ENCODE peak calls at places on chromosomes 16 and 17, in five cellular contexts. One of them, this sample, is unnamed.
A peak's percentile ranks its signal among the peaks of the same experiment; 100 is the strongest.

GRCh38 chr16:55329791-55330190 is 5.8 kb downstream of the IRX6 start:
- DNase-seq in mesenchymal stem cell: no peak
- DNase-seq in IMR-90: no peak
- DNase-seq in trophoblast cell: no peak
- DNase-seq in neuronal stem cell: no peak
- DNase-seq in this sample: no peak

GRCh38 chr16:57651344-57652333 is 16.5 kb upstream of the ADGRG3 start:
- DNase-seq in neuronal stem cell: no peak
- DNase-seq in mesenchymal stem cell: no peak
- DNase-seq in trophoblast cell: no peak
- DNase-seq in IMR-90: no peak
- DNase-seq in this sample: no peak

GRCh38 chr16:68401871-68402747 is 46.2 kb downstream of the SMPD3 start:
- DNase-seq in neuronal stem cell: no peak
- DNase-seq in mesenchymal stem cell: peak; percentile 26
- DNase-seq in trophoblast cell: peak; percentile 92
- DNase-seq in IMR-90: peak; percentile 68
- DNase-seq in this sample: no peak

GRCh38 chr16:29820730-29821662 is 734 bp downstream of the MVP start:
- DNase-seq in trophoblast cell: peak; percentile 29
- DNase-seq in IMR-90: no peak
- DNase-seq in mesenchymal stem cell: peak; percentile 23
- DNase-seq in neuronal stem cell: no peak
- DNase-seq in this sample: no peak

GRCh38 chr16:76787394-76787793 is 403.6 kb upstream of the MON1B start:
- DNase-seq in neuronal stem cell: no peak
- DNase-seq in trophoblast cell: no peak
- DNase-seq in IMR-90: no peak
- DNase-seq in mesenchymal stem cell: no peak
- DNase-seq in this sample: no peak

GRCh38 chr16:3281222-3281621 is 2.1 kb upstream of the ZNF263 start:
- DNase-seq in IMR-90: no peak
- DNase-seq in mesenchymal stem cell: no peak
- DNase-seq in neuronal stem cell: no peak
- DNase-seq in trophoblast cell: no peak
- DNase-seq in this sample: no peak

GRCh38 chr17:61157246-61157887 is 242.3 kb upstream of the TBX2 start:
- DNase-seq in neuronal stem cell: no peak
- DNase-seq in trophoblast cell: no peak
- DNase-seq in IMR-90: peak; percentile 71
- DNase-seq in mesenchymal stem cell: peak; percentile 75
- DNase-seq in this sample: no peak

GRCh38 chr16:55948230-55948629 is 73.1 kb upstream of the CES5A start:
- DNase-seq in neuronal stem cell: no peak
- DNase-seq in mesenchymal stem cell: no peak
- DNase-seq in IMR-90: no peak
- DNase-seq in trophoblast cell: no peak
- DNase-seq in this sample: no peak

GRCh38 chr16:55021595-55022475 is 91.2 kb downstream of the IRX5 start:
- DNase-seq in neuronal stem cell: no peak
- DNase-seq in mesenchymal stem cell: no peak
- DNase-seq in IMR-90: no peak
- DNase-seq in trophoblast cell: no peak
- DNase-seq in this sample: peak; percentile 78

GRCh38 chr16:16120382-16121184 is 102.7 kb downstream of the ABCC6 start:
- DNase-seq in IMR-90: peak; percentile 22
- DNase-seq in trophoblast cell: no peak
- DNase-seq in mesenchymal stem cell: no peak
- DNase-seq in neuronal stem cell: no peak
- DNase-seq in this sample: no peak

GRCh38 chr16:84648595-84649510 is 542 bp downstream of the KLHL36 start:
- DNase-seq in trophoblast cell: peak; percentile 25
- DNase-seq in mesenchymal stem cell: peak; percentile 51
- DNase-seq in neuronal stem cell: no peak
- DNase-seq in IMR-90: no peak
- DNase-seq in this sample: no peak

GRCh38 chr17:70006159-70006558 is 68.9 kb upstream of the KCNJ16 start:
- DNase-seq in mesenchymal stem cell: peak; percentile 13
- DNase-seq in neuronal stem cell: no peak
- DNase-seq in trophoblast cell: no peak
- DNase-seq in IMR-90: peak; percentile 50
- DNase-seq in this sample: no peak

GRCh38 chr17:30831257-30831656 is 509 bp upstream of the ATAD5 start:
- DNase-seq in trophoblast cell: peak; percentile 60
- DNase-seq in IMR-90: peak; percentile 5
- DNase-seq in mesenchymal stem cell: no peak
- DNase-seq in neuronal stem cell: no peak
- DNase-seq in this sample: peak; percentile 54

GRCh38 chr16:27860091-27860490 is 203.4 kb downstream of the GSG1L start:
- DNase-seq in IMR-90: no peak
- DNase-seq in neuronal stem cell: no peak
- DNase-seq in mesenchymal stem cell: no peak
- DNase-seq in trophoblast cell: no peak
- DNase-seq in this sample: no peak

GRCh38 chr17:38912221-38912813 is 13.1 kb upstream of the LASP1NB start:
- DNase-seq in mesenchymal stem cell: no peak
- DNase-seq in IMR-90: no peak
- DNase-seq in trophoblast cell: no peak
- DNase-seq in neuronal stem cell: no peak
- DNase-seq in this sample: peak; percentile 27

GRCh38 chr16:63192969-63193368 is 1156.7 kb upstream of the CDH8 start:
- DNase-seq in trophoblast cell: no peak
- DNase-seq in IMR-90: no peak
- DNase-seq in mesenchymal stem cell: no peak
- DNase-seq in neuronal stem cell: no peak
- DNase-seq in this sample: no peak

GRCh38 chr16:88853336-88853941 is 3.3 kb downstream of the GALNS start:
- DNase-seq in IMR-90: peak; percentile 5
- DNase-seq in mesenchymal stem cell: peak; percentile 53
- DNase-seq in neuronal stem cell: no peak
- DNase-seq in trophoblast cell: no peak
- DNase-seq in this sample: no peak

GRCh38 chr17:31537558-31537957 is 146.1 kb downstream of the RAB11FIP4 start:
- DNase-seq in trophoblast cell: no peak
- DNase-seq in mesenchymal stem cell: no peak
- DNase-seq in neuronal stem cell: no peak
- DNase-seq in IMR-90: peak; percentile 62
- DNase-seq in this sample: peak; percentile 30

GRCh38 chr16:86921289-86921688 is 342.9 kb downstream of the FOXL1 start:
- DNase-seq in trophoblast cell: no peak
- DNase-seq in neuronal stem cell: no peak
- DNase-seq in IMR-90: no peak
- DNase-seq in mesenchymal stem cell: no peak
- DNase-seq in this sample: no peak

GRCh38 chr17:71801301-71801700 is 319.5 kb upstream of the SOX9 start:
- DNase-seq in IMR-90: no peak
- DNase-seq in neuronal stem cell: no peak
- DNase-seq in mesenchymal stem cell: no peak
- DNase-seq in trophoblast cell: no peak
- DNase-seq in this sample: no peak

GRCh38 chr17:17494499-17495447 is 1.4 kb downstream of the RASD1 start:
- DNase-seq in neuronal stem cell: peak; percentile 56
- DNase-seq in IMR-90: peak; percentile 37
- DNase-seq in trophoblast cell: peak; percentile 45
- DNase-seq in mesenchymal stem cell: peak; percentile 60
- DNase-seq in this sample: peak; percentile 82

GRCh38 chr16:67923414-67924127 is 8.1 kb downstream of the CTRL start:
- DNase-seq in IMR-90: no peak
- DNase-seq in mesenchymal stem cell: no peak
- DNase-seq in neuronal stem cell: no peak
- DNase-seq in trophoblast cell: no peak
- DNase-seq in this sample: no peak

GRCh38 chr16:86010680-86011141 is 111.7 kb downstream of the IRF8 start:
- DNase-seq in mesenchymal stem cell: no peak
- DNase-seq in trophoblast cell: no peak
- DNase-seq in IMR-90: no peak
- DNase-seq in neuronal stem cell: no peak
- DNase-seq in this sample: no peak

GRCh38 chr16:66334856-66335255 is 31.6 kb upstream of the CDH5 start:
- DNase-seq in IMR-90: no peak
- DNase-seq in neuronal stem cell: no peak
- DNase-seq in trophoblast cell: no peak
- DNase-seq in mesenchymal stem cell: no peak
- DNase-seq in this sample: no peak

GRCh38 chr17:7561589-7562207 is at the start of gene SENP3:
- DNase-seq in mesenchymal stem cell: peak; percentile 91
- DNase-seq in IMR-90: peak; percentile 88
- DNase-seq in trophoblast cell: peak; percentile 86
- DNase-seq in neuronal stem cell: peak; percentile 94
- DNase-seq in this sample: peak; percentile 94
- H4K91ac ChIP-seq in mesenchymal stem cell: peak within 1 kb of the TSS; percentile 81
- H4K91ac ChIP-seq in IMR-90: peak within 1 kb of the TSS; percentile 54
- H4K91ac ChIP-seq in trophoblast cell: peak within 1 kb of the TSS; percentile 86
- H4K91ac ChIP-seq in neuronal stem cell: no peak within 1 kb of the TSS
- H4K91ac ChIP-seq in this sample: no peak within 1 kb of the TSS

DNA sequence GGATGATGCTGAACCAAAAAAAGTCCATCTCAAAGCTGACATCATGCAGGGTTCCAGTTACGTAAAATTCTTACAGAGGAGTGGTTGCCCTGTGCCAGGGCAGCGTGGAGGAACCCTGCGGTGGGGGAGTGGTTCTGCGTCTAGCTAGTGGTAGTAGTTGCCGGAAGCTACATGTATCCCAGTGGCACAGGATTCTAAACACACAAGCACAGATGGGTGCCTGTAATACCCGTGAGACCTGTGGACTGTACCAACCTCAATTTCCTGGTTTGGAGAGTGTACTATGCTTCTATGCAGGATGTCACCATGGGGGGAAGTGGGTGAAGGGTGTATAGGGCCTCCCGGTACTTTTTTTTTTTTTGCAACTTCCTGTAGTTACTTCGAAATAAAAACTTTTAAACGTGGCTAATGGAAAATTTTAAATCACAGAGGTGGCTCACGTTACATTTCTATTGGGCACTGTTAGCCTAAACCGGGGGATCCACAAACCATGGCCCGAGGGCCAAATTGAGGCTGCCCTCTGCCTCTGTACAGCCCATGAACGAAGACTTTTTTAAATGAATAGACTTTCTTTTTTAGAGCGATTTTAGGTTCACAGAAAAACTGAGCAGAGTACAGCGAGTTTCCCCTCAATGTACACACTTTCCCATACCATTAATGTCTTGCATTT is 38.5 kb downstream of the TBC1D16 start:
- DNase-seq in neuronal stem cell: no peak
- DNase-seq in mesenchymal stem cell: peak; percentile 26
- DNase-seq in IMR-90: no peak
- DNase-seq in trophoblast cell: peak; percentile 7
- DNase-seq in this sample: no peak
- H4K91ac ChIP-seq in neuronal stem cell: no peak overlapping the region
- H4K91ac ChIP-seq in mesenchymal stem cell: no peak overlapping the region
- H4K91ac ChIP-seq in IMR-90: no peak overlapping the region
- H4K91ac ChIP-seq in trophoblast cell: no peak overlapping the region
- H4K91ac ChIP-seq in this sample: no peak overlapping the region

DNA sequence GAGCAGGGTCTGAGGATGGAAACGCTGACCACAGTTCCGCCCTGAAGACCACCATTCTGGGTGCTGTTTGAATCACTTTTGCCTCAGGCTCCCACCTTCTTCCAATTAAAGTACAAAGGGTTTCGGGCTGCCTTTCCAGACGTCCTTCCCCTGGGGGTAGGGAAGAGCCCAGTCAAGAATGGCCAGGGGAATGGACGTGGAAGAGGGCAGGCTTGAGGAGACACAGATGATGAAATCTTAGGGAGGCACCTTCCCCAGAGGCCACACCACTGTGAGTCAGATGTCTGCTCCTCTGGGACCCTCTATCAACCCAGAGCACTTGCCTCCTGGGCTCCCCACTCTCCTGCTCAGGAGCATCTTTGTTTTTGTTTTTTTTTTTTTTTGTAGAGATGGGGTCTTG is 27.5 kb upstream of the MTSS2 start:
- DNase-seq in neuronal stem cell: no peak
- DNase-seq in mesenchymal stem cell: no peak
- DNase-seq in trophoblast cell: peak; percentile 83
- DNase-seq in IMR-90: no peak
- DNase-seq in this sample: no peak
- H4K91ac ChIP-seq in neuronal stem cell: no peak overlapping the region
- H4K91ac ChIP-seq in mesenchymal stem cell: peak overlapping the region; percentile 37
- H4K91ac ChIP-seq in trophoblast cell: peak overlapping the region; percentile 91
- H4K91ac ChIP-seq in IMR-90: peak overlapping the region; percentile 73
- H4K91ac ChIP-seq in this sample: no peak overlapping the region

DNA sequence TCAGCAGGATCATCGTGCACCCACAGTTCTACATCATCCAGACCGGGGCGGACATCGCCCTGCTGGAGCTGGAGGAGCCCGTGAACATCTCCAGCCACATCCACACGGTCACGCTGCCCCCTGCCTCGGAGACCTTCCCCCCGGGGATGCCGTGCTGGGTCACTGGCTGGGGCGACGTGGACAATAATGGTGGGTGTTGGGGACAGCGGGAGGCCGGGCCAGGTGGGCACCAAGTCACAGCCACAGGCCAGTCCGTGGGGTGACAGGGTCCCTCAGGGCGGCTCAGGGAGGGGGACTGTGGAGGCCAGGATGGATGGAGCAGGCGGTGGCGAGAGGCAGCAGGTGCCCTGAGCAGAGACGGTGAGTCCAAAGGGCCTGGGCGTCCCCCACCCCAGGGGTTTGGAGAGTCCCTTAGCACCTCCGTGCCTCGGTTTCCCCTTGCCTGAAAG is 1.0 kb downstream of the TPSD1 start:
- DNase-seq in neuronal stem cell: no peak
- DNase-seq in IMR-90: no peak
- DNase-seq in mesenchymal stem cell: no peak
- DNase-seq in trophoblast cell: no peak
- DNase-seq in this sample: no peak
- H4K91ac ChIP-seq in neuronal stem cell: peak overlapping the region; percentile 43
- H4K91ac ChIP-seq in IMR-90: no peak overlapping the region
- H4K91ac ChIP-seq in mesenchymal stem cell: no peak overlapping the region
- H4K91ac ChIP-seq in trophoblast cell: no peak overlapping the region
- H4K91ac ChIP-seq in this sample: no peak overlapping the region

GRCh38 chr17:77381185-77381700 is 240.5 kb downstream of the SEC14L1 start:
- DNase-seq in IMR-90: no peak
- DNase-seq in neuronal stem cell: no peak
- DNase-seq in mesenchymal stem cell: no peak
- DNase-seq in trophoblast cell: no peak
- DNase-seq in this sample: no peak
- H4K91ac ChIP-seq in IMR-90: no peak overlapping the region
- H4K91ac ChIP-seq in neuronal stem cell: no peak overlapping the region
- H4K91ac ChIP-seq in mesenchymal stem cell: no peak overlapping the region
- H4K91ac ChIP-seq in trophoblast cell: peak overlapping the region; percentile 45
- H4K91ac ChIP-seq in this sample: no peak overlapping the region

GRCh38 chr17:245020-245419 is 63.6 kb upstream of the DOC2B start:
- DNase-seq in IMR-90: no peak
- DNase-seq in mesenchymal stem cell: no peak
- DNase-seq in trophoblast cell: no peak
- DNase-seq in neuronal stem cell: no peak
- DNase-seq in this sample: no peak
- H4K91ac ChIP-seq in IMR-90: no peak overlapping the region
- H4K91ac ChIP-seq in mesenchymal stem cell: peak overlapping the region; percentile 34
- H4K91ac ChIP-seq in trophoblast cell: no peak overlapping the region
- H4K91ac ChIP-seq in neuronal stem cell: no peak overlapping the region
- H4K91ac ChIP-seq in this sample: no peak overlapping the region

GRCh38 chr17:67221062-67221998 is 23.7 kb downstream of the HELZ start:
- DNase-seq in trophoblast cell: peak; percentile 21
- DNase-seq in neuronal stem cell: no peak
- DNase-seq in mesenchymal stem cell: peak; percentile 54
- DNase-seq in IMR-90: peak; percentile 33
- DNase-seq in this sample: no peak
- H4K91ac ChIP-seq in trophoblast cell: no peak overlapping the region
- H4K91ac ChIP-seq in neuronal stem cell: no peak overlapping the region
- H4K91ac ChIP-seq in mesenchymal stem cell: no peak overlapping the region
- H4K91ac ChIP-seq in IMR-90: no peak overlapping the region
- H4K91ac ChIP-seq in this sample: no peak overlapping the region

This sample was measured in H9.